ENCODE peak calls at places on chromosomes 2 and 18, in six cellular contexts. W, I, A, E, J and M are unnamed samples. For H3K36me3, the result is how much of the 10 kb centered on the place peaks cover.

GRCh38 chr2:236743623-236744280 is 174.1 kb downstream of the ACKR3 start:
- DNase-seq in W (peak), I (no peak), E (peak), A (no peak), J (no peak), M (peak)

GRCh38 chr18:34224423-34225217 is at the start of gene NOL4:
- DNase-seq in A (peak), J (no peak), W (no peak), E (no peak), I (no peak), M (peak)

GRCh38 chr18:7760967-7761946 is 194.1 kb downstream of the PTPRM start:
- DNase-seq in E (peak), W (peak), I (no peak), A (peak), J (no peak), M (peak)

GRCh38 chr2:218291318-218291933 is 877 bp downstream of the TMBIM1 start:
- DNase-seq in A (no peak), E (peak), I (no peak), W (no peak), J (no peak), M (no peak)

GRCh38 chr2:180715044-180715443 is 265.4 kb upstream of the UBE2E3 start:
- DNase-seq in J (no peak), W (no peak), A (no peak), I (no peak), E (no peak), M (peak)

GRCh38 chr2:26486789-26487188 is 8.9 kb upstream of the OTOF start:
- DNase-seq in A (no peak), E (no peak), I (no peak), W (no peak), J (no peak), M (no peak)

GRCh38 chr2:233940376-233941276 is 23.5 kb downstream of the TRPM8 start:
- DNase-seq in A (no peak), E (no peak), W (no peak), I (no peak), J (no peak), M (no peak)

GRCh38 chr2:6352906-6353515 is 512.7 kb downstream of the CMPK2 start:
- DNase-seq in W (peak), J (no peak), A (peak), I (peak), E (peak), M (no peak)

GRCh38 chr18:54845788-54846187 is 17.5 kb downstream of the RAB27B start:
- DNase-seq in J (no peak), A (no peak), W (peak), E (peak), I (no peak), M (peak)

GRCh38 chr18:79935499-79935898 is 16.0 kb downstream of the SLC66A2 start:
- DNase-seq in E (no peak), J (no peak), W (no peak), A (no peak), I (no peak), M (no peak)

GRCh38 chr2:197556456-197556855 is 40.6 kb downstream of the MOB4 start:
- DNase-seq in J (no peak), W (no peak), I (no peak), E (peak), A (no peak), M (no peak)

GRCh38 chr2:224882291-224883171 is 159.7 kb downstream of the DOCK10 start:
- DNase-seq in I (no peak), E (peak), W (peak), A (no peak), J (no peak), M (peak)

GRCh38 chr2:120559401-120559800 is 176.3 kb upstream of the GLI2 start:
- DNase-seq in J (no peak), E (peak), A (peak), W (peak), I (no peak), M (peak)

GRCh38 chr2:8615252-8616083 is 66.4 kb upstream of the ID2 start:
- DNase-seq in I (no peak), E (no peak), W (no peak), J (no peak), A (no peak), M (no peak)

GRCh38 chr2:194253528-194254259 is 1403.3 kb upstream of the SLC39A10 start:
- DNase-seq in E (no peak), W (no peak), J (no peak), A (no peak), I (no peak), M (no peak)

GRCh38 chr2:69755862-69756467 is 14.0 kb downstream of the ANXA4 start:
- DNase-seq in J (no peak), W (no peak), E (peak), A (no peak), I (no peak), M (peak)

GRCh38 chr18:58586886-58587285 is 42.0 kb downstream of the ALPK2 start:
- DNase-seq in I (no peak), A (no peak), E (no peak), W (no peak), J (no peak), M (no peak)

DNA sequence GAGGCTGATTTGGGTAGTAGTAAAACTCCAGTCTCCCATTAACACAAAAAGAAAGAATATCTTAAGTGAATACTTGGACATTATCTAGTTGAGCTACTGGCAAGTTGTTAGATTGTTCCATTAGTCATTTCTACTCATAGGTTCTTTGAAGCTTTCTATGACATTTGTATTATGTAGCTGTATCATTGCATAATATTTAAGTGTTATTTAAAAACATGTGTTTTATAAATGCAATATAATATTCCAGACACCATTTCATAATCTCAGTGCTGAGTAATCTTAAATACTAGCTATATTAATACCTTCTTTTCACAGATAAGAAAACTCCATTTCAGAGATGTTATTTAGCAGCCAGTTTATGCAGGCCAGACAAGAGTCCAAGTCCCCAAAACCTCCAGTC is 271.9 kb downstream of the NCKAP5 start:
- DNase-seq in A (no peak), E (peak), I (no peak), J (no peak), W (no peak), M (peak)
- TF ChIP-seq CTCF in A (no peak), E (no peak), I (no peak), J (no peak), W (no peak), M (no peak)

DNA sequence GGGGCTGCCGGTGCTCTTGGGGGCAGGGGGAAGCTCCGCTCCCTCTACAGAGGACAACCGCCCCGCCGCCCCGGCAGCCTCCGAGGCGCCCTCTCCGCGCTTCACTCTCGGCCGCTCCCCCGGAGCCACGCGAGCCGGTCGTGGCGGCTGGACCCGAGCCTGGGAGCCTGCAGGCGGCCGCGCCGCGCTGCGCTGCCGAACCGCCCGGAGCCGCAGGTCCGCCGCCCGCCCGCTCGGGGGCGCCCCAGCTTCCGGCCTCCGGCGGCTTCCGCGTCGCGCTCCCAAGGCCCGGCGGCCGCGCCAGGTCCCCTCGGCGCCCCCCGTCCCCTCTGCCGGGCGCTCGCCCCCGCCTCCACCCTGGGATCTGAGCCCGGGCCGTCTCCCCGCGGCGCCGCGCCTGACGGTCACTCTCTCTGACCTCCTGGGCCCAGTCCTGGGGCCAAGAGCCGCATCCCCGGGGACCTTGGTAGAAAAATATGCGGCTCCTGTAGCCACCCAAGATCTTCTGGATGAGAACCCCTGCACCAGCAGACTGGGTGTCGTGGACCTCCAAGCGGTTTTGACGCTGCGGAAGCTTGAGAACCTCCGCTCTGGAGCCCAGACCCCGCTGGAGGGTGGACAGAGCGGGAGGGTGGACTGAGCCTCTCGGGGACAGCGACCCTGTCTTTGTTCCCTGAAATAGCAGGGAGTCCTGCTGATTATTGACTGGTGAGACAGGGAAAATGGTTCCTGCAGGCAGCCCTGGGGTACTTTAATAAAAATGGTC is 44.3 kb downstream of the SERTAD2 start:
- DNase-seq in J (no peak), E (peak), W (no peak), I (peak), A (peak), M (no peak)
- H3K4me3 ChIP-seq in J (peak), E (peak), W (peak), I (peak), A (peak), M (peak)

DNA sequence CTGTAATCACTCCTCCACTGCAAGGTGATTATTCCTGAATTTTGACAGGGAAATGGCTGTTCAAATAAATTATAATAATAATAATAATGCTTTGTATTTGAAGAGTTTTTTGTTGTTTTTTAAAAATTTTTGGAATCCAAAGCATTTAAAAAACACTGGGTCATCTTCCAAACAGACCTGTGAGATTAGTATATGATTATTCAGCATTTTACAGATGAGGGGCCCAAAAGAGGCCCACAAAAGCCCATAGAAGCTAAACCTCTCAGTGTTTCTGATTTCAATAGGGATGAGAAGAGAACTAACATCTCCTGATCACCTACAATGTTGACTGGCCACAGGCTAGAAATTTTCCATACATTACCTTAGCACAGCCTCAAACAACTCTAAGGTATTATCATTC is 8.0 kb upstream of the POLR2D start:
- DNase-seq in E (no peak), I (no peak), W (no peak), J (no peak), A (no peak), M (no peak)
- H3K36me3 ChIP-seq in E (under half), I (half or more), W (half or more), J (half or more), A (under half), M (under half)

GRCh38 chr18:45637546-45638327 is 22.5 kb downstream of the SLC14A2 start:
- DNase-seq in W (no peak), I (no peak), A (no peak), J (peak), E (peak), M (no peak)

GRCh38 chr18:45638544-45638943 is 23.3 kb downstream of the SLC14A2 start:
- DNase-seq in W (no peak), J (no peak), A (no peak), E (no peak), I (no peak), M (no peak)

GRCh38 chr18:45639424-45639823 is 24.1 kb downstream of the SLC14A2 start:
- DNase-seq in J (no peak), A (no peak), I (no peak), W (no peak), E (no peak), M (no peak)

GRCh38 chr18:45634454-45634853 is 19.2 kb downstream of the SLC14A2 start:
- DNase-seq in A (no peak), J (no peak), E (no peak), W (no peak), I (no peak), M (no peak)

GRCh38 chr18:45636110-45636509 is 20.8 kb downstream of the SLC14A2 start:
- DNase-seq in J (no peak), I (no peak), E (no peak), A (no peak), W (no peak), M (peak)
- TF ChIP-seq CTCF in J (no peak), I (no peak), E (no peak), A (no peak), W (no peak), M (no peak)

GRCh38 chr2:44579136-44579836 is 217.5 kb downstream of the CAMKMT start:
- DNase-seq in J (no peak), E (no peak), W (no peak), I (no peak), A (no peak), M (peak)
- H3K4me3 ChIP-seq in J (peak), E (no peak), W (no peak), I (no peak), A (no peak), M (no peak)

GRCh38 chr2:101850991-101851390 is 140.8 kb upstream of the IL1R2 start:
- DNase-seq in J (no peak), E (no peak), W (no peak), I (no peak), A (no peak), M (no peak)

GRCh38 chr2:101854877-101855276 is 136.9 kb upstream of the IL1R2 start:
- DNase-seq in W (no peak), J (no peak), A (peak), E (no peak), I (no peak), M (no peak)

GRCh38 chr2:101850450-101850849 is 141.3 kb upstream of the IL1R2 start:
- DNase-seq in W (no peak), I (no peak), E (no peak), J (no peak), A (no peak), M (peak)

GRCh38 chr2:101855776-101856175 is 136.0 kb upstream of the IL1R2 start:
- DNase-seq in I (no peak), A (no peak), J (no peak), E (no peak), W (no peak), M (no peak)

DNA sequence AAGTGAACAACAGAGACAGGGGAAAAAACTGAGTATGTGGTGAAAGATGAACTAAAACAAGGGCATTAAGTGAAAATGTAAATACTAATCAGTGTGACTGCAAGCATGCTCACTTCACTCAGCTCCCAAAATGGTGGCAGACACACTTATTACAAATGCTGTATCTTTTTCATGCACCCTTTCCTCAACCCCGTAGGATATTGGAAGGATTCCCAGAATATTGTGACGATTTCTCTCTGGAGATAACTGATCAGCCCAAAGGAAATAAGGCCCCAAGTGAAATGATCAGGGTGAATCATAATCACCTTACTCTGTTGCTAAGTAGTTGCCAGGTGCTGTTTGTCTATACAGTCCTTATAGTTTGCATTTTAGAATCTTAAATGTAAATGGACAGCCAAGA is 138.9 kb upstream of the IL1R2 start:
- DNase-seq in J (no peak), E (no peak), W (no peak), A (no peak), I (no peak), M (no peak)
- H3K36me3 ChIP-seq in J (under half), E (under half), W (under half), A (under half), I (half or more), M (under half)

DNA sequence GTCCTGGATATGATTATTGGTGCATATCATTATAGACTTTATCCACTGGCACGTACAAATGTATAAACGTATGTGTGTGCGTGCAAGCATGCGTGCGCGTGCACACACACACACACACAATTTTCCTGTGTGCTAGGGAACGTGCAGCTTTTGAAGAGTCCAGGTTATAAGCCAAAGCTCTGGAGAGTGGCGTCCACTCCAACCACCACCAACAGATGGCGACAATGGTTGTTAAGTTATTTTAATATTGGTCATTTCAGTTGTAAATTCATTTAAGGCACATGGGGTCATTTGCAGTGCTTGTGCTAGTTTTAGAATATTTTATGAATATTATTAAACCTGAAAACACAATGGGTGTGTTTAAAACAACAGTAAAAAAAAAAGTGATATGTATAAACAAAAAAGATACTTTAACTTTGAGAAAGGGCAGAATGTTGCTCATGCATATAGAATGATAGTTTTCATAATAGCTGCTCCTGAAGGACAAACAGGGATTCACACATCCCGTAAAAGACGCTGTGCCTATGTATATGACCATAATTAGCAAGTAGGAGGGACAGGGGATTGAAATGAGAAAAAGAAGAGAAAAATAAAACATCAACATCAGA is 124.2 kb upstream of the ITGB6 start:
- DNase-seq in E (peak), A (peak), J (no peak), W (peak), I (peak), M (peak)
- TF ChIP-seq CTCF in E (peak), A (peak), J (peak), W (peak), I (peak), M (peak)